ENCODE peak calls at places on chromosomes 1 and 21, in five cellular contexts. Q, H, U, V and A are unnamed samples.

GRCh38 chr1:220966473-220966872 is 87.2 kb downstream of the HLX start:
- DNase-seq in H (no peak), Q (no peak), U (no peak), V (no peak), A (no peak)

GRCh38 chr1:235160395-235160964 is 570 bp downstream of the RBM34 start:
- DNase-seq in Q (no peak), H (no peak), U (peak), V (no peak), A (no peak)

GRCh38 chr1:56525463-56526155 is 53.8 kb downstream of the PLPP3 start:
- DNase-seq in U (no peak), H (no peak), Q (no peak), V (peak), A (peak)

GRCh38 chr21:41251961-41252642 is 64.5 kb upstream of the FAM3B start:
- DNase-seq in H (no peak), V (no peak), U (no peak), Q (no peak), A (no peak)

GRCh38 chr1:182035097-182035770 is 26.3 kb downstream of the ZNF648 start:
- DNase-seq in Q (no peak), U (peak), V (no peak), H (no peak), A (no peak)

GRCh38 chr1:16202281-16203210 is 9.9 kb downstream of the ARHGEF19 start:
- DNase-seq in V (no peak), H (no peak), U (no peak), Q (no peak), A (no peak)

GRCh38 chr1:98342556-98342955 is 319.0 kb upstream of the SNX7 start:
- DNase-seq in U (no peak), Q (no peak), H (no peak), V (no peak), A (no peak)

GRCh38 chr1:8398086-8398485 is 80.2 kb downstream of the SLC45A1 start:
- DNase-seq in H (no peak), U (no peak), V (no peak), Q (no peak), A (no peak)

DNA sequence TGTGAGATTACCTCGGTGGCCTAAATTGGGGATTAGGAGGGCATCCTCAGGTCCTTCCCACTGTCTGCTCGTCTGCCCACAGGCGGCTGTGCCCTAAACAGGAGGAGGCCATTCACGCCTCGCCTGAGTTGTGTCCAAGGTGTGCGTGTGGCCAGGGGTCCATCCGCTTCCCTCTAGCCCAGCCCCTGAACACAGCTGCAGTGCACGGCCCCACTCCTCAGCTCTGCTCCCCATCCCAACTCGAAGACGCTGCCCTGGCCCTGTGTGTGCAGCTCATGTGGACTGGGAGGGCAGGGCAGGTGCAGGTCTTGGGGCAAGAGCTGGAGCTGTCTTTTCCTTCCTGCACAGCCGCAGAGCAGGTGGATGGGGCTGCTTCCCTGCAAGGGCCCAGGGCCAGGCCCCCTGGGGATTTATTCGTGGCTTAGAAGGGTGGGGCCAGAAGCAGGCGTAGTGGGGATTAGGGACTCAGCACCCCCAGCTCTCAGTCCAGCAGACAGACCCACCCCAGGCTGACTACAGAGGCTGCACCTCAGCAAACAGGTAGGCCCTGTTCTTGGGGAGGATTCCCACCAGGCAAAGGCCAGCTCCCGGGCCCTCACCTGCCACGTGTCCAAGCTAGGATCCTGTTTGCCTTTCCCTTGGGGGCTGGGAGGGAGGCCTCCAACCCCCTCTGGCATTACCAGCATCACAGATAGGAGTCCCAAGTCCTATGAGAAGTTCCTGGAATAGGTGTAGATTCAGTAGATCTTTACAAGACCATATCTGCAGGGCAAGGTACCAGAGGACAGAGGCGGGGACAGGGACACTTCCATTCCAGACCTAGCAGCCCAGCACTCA is 4.4 kb downstream of the GUK1 start:
- DNase-seq in H (no peak), Q (no peak), V (peak), U (no peak), A (no peak)
- H3K4me3 ChIP-seq in H (no peak), Q (no peak), V (no peak), U (no peak), A (no peak)

DNA sequence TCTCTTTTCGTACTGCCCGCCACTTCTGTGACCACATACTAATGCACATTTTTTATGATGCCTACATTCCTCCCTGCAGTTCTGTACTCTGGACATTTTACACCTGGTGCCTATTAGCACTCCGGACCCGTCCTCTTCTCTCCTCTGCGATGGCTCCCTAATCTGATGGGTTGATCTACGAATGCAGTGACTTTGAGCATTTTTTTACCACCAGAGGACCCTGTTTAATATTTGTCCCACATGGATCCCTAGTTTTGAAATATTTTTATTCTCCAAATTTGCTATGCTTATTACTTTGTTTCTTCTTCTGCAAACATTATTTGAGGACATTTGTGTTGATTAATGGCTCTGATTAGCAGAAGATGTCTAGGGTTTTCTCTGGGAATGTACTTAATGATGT is 5.2 kb downstream of the PPFIA4 start:
- DNase-seq in U (no peak), Q (no peak), V (no peak), H (no peak), A (no peak)
- TF ChIP-seq CTCF in U (no peak), Q (peak), V (no peak), H (no peak), A (no peak)

DNA sequence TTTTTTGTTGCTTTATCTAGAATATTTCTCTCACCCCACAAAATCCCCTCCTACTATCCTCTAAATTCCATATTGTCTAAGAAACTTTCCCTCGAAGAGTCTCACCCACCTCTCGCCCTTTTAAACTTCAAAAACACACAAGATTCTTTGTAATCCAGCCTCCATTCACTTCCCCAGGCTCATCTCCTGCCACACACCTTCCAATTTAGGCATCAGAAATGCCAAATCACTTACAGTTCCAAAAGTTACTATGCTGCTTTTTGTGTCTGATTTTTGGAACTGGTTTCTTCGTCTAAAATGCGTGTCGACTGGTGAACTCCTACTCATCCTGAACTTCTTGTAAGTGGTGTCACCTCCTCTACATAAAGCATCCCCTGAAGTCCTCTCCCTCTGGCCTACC is 482.4 kb upstream of the CAMK1G start:
- DNase-seq in U (no peak), H (no peak), Q (no peak), V (no peak), A (no peak)
- TF ChIP-seq POLR2A in U (no peak), H (no peak), Q (no peak), V (no peak), A (no peak)

DNA sequence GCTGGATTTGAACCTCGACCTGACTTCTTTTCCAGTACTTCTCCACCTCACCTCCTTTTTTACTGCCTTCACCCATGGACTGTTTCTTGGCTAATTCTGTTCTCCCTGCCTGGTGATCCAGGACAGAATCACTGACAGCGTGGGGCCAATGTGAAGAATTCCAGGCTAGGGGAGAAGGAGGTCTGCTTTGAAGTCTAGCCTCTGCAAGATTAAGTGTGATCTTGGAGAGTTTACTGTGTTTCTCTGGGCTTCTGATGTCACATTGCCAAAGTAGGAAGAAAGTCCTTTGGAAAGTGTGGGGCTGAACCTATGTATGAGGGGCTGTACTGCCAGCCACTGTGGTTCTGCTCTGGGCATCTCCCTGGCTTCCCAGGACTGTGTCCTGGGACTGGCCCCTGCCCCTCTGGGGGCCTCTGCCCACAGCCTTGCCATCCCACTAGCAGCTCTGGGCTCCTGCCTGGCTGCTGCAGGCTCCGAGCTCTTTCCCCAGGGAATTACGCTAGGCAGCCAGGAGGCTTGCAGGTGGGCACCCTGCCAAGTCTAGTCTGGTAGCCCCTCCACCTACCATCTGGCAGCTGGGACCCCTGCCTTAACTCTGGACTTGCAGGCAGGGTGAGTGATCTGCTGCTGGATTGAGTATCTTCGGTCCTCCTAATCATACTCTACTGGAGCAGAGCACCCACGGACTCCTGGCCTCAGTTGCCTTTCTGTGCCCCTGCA is 52.2 kb downstream of the YARS1 start:
- DNase-seq in V (no peak), H (no peak), Q (no peak), U (no peak), A (no peak)
- H3K4me3 ChIP-seq in V (peak), H (no peak), Q (no peak), U (no peak), A (no peak)

GRCh38 chr1:5903680-5904079 is 88.5 kb downstream of the NPHP4 start:
- DNase-seq in V (no peak), H (no peak), U (no peak), Q (no peak), A (no peak)
- TF ChIP-seq CTCF in V (no peak), H (no peak), U (no peak), Q (no peak), A (no peak)

GRCh38 chr21:37903396-37903795 is 12.9 kb downstream of the KCNJ6 start:
- DNase-seq in U (no peak), H (no peak), V (no peak), Q (no peak), A (no peak)
- TF ChIP-seq POLR2A in U (no peak), H (no peak), V (no peak), Q (no peak), A (no peak)